ENCODE peak calls at places on chromosomes 12 and 14, in five cellular contexts. One of them, this sample, is unnamed.
A peak's percentile ranks its signal among the peaks of the same experiment; 100 is the strongest.

GRCh38 chr14:101404426-101405170 is 156.7 kb upstream of the DIO3 start:
- DNase-seq in RWPE2: no peak
- DNase-seq in upper lobe of right lung: no peak
- DNase-seq in transverse colon: no peak
- DNase-seq in prostate gland: no peak
- DNase-seq in this sample: no peak

GRCh38 chr14:75293920-75294648 is 15.5 kb downstream of the FOS start:
- DNase-seq in RWPE2: peak; percentile 95
- DNase-seq in upper lobe of right lung: peak; percentile 97
- DNase-seq in transverse colon: peak; percentile 97
- DNase-seq in prostate gland: peak; percentile 93
- DNase-seq in this sample: peak; percentile 98

GRCh38 chr12:107654866-107655265 is 30.7 kb upstream of the PWP1 start:
- DNase-seq in RWPE2: no peak
- DNase-seq in upper lobe of right lung: no peak
- DNase-seq in transverse colon: no peak
- DNase-seq in prostate gland: no peak
- DNase-seq in this sample: no peak

GRCh38 chr14:103512701-103513611 is 9.7 kb downstream of the CKB start:
- DNase-seq in RWPE2: peak; percentile 95
- DNase-seq in upper lobe of right lung: peak; percentile 88
- DNase-seq in transverse colon: peak; percentile 69
- DNase-seq in prostate gland: peak; percentile 92
- DNase-seq in this sample: no peak

GRCh38 chr14:31934767-31935266 is 142.3 kb upstream of the ARHGAP5 start:
- DNase-seq in RWPE2: no peak
- DNase-seq in upper lobe of right lung: no peak
- DNase-seq in transverse colon: peak; percentile 67
- DNase-seq in prostate gland: no peak
- DNase-seq in this sample: peak; percentile 27

GRCh38 chr12:95395706-95396105 is 78.2 kb upstream of the METAP2 start:
- DNase-seq in RWPE2: no peak
- DNase-seq in upper lobe of right lung: no peak
- DNase-seq in transverse colon: no peak
- DNase-seq in prostate gland: no peak
- DNase-seq in this sample: no peak

GRCh38 chr14:69088523-69089445 is 64.1 kb downstream of the DCAF5 start:
- DNase-seq in RWPE2: no peak
- DNase-seq in upper lobe of right lung: no peak
- DNase-seq in transverse colon: no peak
- DNase-seq in prostate gland: no peak
- DNase-seq in this sample: no peak

GRCh38 chr14:100062602-100063001 is 2.6 kb upstream of the EVL start:
- DNase-seq in RWPE2: no peak
- DNase-seq in upper lobe of right lung: no peak
- DNase-seq in transverse colon: no peak
- DNase-seq in prostate gland: no peak
- DNase-seq in this sample: no peak

GRCh38 chr12:96383991-96384390 is 16.2 kb downstream of the CDK17 start:
- DNase-seq in RWPE2: no peak
- DNase-seq in upper lobe of right lung: no peak
- DNase-seq in transverse colon: no peak
- DNase-seq in prostate gland: no peak
- DNase-seq in this sample: no peak

GRCh38 chr14:73863209-73863608 is 11.6 kb downstream of the PTGR2 start:
- DNase-seq in RWPE2: no peak
- DNase-seq in upper lobe of right lung: no peak
- DNase-seq in transverse colon: no peak
- DNase-seq in prostate gland: no peak
- DNase-seq in this sample: no peak
- H3K27ac ChIP-seq in RWPE2: no peak overlapping the region
- H3K27ac ChIP-seq in upper lobe of right lung: no peak overlapping the region
- H3K27ac ChIP-seq in transverse colon: no peak overlapping the region
- H3K27ac ChIP-seq in prostate gland: no peak overlapping the region
- H3K27ac ChIP-seq in this sample: no peak overlapping the region

DNA sequence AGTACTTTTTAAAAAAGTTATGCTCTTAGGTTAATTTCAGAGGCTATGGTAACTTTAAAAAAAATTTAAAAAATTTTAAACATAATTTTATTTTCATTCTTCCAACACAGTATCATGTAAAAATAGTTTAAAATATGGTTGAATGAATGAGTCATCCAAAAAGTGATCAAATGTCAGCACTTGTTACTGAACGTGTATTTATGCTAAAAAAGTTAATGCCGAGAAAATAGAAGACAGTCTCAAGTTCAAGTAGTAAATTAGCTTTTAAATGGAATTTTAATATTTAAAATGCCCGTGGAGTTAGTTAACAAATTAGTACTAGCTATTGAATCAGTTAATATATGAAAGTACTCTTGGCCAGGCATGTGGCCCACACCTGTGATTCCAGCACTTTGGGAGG is 4.8 kb downstream of the AEBP2 start:
- DNase-seq in RWPE2: no peak
- DNase-seq in upper lobe of right lung: no peak
- DNase-seq in transverse colon: no peak
- DNase-seq in prostate gland: no peak
- DNase-seq in this sample: no peak
- H3K4me3 ChIP-seq in RWPE2: no peak overlapping the region
- H3K4me3 ChIP-seq in upper lobe of right lung: no peak overlapping the region
- H3K4me3 ChIP-seq in transverse colon: no peak overlapping the region
- H3K4me3 ChIP-seq in prostate gland: no peak overlapping the region
- H3K4me3 ChIP-seq in this sample: no peak overlapping the region

GRCh38 chr14:58955294-58955821 is 233.1 kb upstream of the DAAM1 start:
- DNase-seq in RWPE2: no peak
- DNase-seq in upper lobe of right lung: no peak
- DNase-seq in transverse colon: no peak
- DNase-seq in prostate gland: no peak
- DNase-seq in this sample: no peak
- H3K27ac ChIP-seq in RWPE2: no peak overlapping the region
- H3K27ac ChIP-seq in upper lobe of right lung: peak overlapping the region; percentile 12
- H3K27ac ChIP-seq in transverse colon: no peak overlapping the region
- H3K27ac ChIP-seq in prostate gland: no peak overlapping the region
- H3K27ac ChIP-seq in this sample: no peak overlapping the region

DNA sequence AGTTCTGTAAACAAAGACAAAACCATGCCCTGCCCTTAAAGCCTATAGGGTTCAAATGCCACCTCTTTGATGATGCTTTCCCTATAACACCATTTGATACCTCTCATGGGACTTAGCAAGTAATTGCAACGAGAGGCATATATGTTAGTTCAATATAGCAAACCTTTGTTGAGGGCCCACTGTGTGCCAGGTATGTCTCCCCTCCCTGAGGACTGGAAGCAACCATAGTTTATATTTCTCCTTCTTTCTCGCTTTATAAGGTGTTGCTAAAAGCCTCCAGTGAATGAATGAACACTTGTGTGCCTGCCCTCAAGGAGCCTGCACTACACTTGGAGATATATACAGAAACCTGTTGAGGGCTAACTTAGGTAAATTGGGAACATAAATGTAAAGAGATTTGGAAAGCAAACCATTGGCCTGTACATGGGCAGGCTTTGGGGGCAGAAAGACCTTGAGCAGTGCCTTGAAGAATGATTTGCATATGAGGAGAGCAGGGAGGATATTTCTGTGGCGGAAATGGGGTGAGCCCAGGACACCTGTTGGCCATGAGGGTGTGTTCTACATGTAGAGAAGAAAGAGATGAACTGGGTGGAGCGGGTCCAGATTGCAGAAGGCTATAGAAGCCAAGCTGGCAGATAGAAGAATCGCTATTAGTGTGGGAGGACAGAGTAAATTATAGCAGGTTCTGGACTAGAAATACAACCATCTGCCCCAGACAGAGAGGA is 1.8 kb upstream of the CKAP4 start:
- DNase-seq in RWPE2: no peak
- DNase-seq in upper lobe of right lung: no peak
- DNase-seq in transverse colon: peak; percentile 75
- DNase-seq in prostate gland: no peak
- DNase-seq in this sample: no peak
- H3K4me3 ChIP-seq in RWPE2: no peak overlapping the region
- H3K4me3 ChIP-seq in upper lobe of right lung: no peak overlapping the region
- H3K4me3 ChIP-seq in transverse colon: no peak overlapping the region
- H3K4me3 ChIP-seq in prostate gland: no peak overlapping the region
- H3K4me3 ChIP-seq in this sample: no peak overlapping the region

GRCh38 chr12:8145754-8146415 is 10.9 kb upstream of the ZNF705A start:
- DNase-seq in RWPE2: no peak
- DNase-seq in upper lobe of right lung: peak; percentile 71
- DNase-seq in transverse colon: no peak
- DNase-seq in prostate gland: no peak
- DNase-seq in this sample: peak; percentile 29
- H3K27ac ChIP-seq in RWPE2: no peak overlapping the region
- H3K27ac ChIP-seq in upper lobe of right lung: peak overlapping the region; percentile 65
- H3K27ac ChIP-seq in transverse colon: peak overlapping the region; percentile 8
- H3K27ac ChIP-seq in prostate gland: no peak overlapping the region
- H3K27ac ChIP-seq in this sample: no peak overlapping the region

GRCh38 chr14:44353805-44354204 is 153.3 kb downstream of the FSCB start:
- DNase-seq in RWPE2: no peak
- DNase-seq in upper lobe of right lung: no peak
- DNase-seq in transverse colon: no peak
- DNase-seq in prostate gland: no peak
- DNase-seq in this sample: no peak

GRCh38 chr14:44347316-44347715 is 159.8 kb downstream of the FSCB start:
- DNase-seq in RWPE2: no peak
- DNase-seq in upper lobe of right lung: no peak
- DNase-seq in transverse colon: no peak
- DNase-seq in prostate gland: no peak
- DNase-seq in this sample: no peak

GRCh38 chr14:44352212-44352611 is 154.9 kb downstream of the FSCB start:
- DNase-seq in RWPE2: no peak
- DNase-seq in upper lobe of right lung: no peak
- DNase-seq in transverse colon: no peak
- DNase-seq in prostate gland: no peak
- DNase-seq in this sample: no peak
- H3K4me3 ChIP-seq in RWPE2: no peak overlapping the region
- H3K4me3 ChIP-seq in upper lobe of right lung: no peak overlapping the region
- H3K4me3 ChIP-seq in transverse colon: no peak overlapping the region
- H3K4me3 ChIP-seq in prostate gland: no peak overlapping the region
- H3K4me3 ChIP-seq in this sample: no peak overlapping the region

DNA sequence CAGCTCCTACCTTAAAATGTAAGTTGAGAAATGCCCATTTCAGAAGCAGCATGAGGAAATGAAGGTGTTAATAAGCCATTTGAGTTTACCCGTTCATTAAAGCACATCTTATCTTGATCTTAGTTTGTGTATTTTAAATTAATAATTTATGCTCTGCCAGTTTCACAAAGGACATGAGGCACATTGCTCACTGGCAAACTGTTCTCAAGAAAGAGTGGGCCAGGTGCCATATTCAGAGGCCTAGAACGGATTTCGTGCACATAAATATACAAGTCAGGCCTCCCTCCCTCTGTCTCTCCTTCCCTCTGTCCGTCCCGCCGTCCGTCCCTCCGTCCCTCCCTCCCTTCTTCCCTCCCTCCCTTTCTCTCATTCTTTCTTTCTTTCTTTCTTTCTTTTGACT is 29.5 kb downstream of the CPM start:
- DNase-seq in RWPE2: no peak
- DNase-seq in upper lobe of right lung: no peak
- DNase-seq in transverse colon: no peak
- DNase-seq in prostate gland: no peak
- DNase-seq in this sample: peak; percentile 57
- H3K27ac ChIP-seq in RWPE2: no peak overlapping the region
- H3K27ac ChIP-seq in upper lobe of right lung: no peak overlapping the region
- H3K27ac ChIP-seq in transverse colon: no peak overlapping the region
- H3K27ac ChIP-seq in prostate gland: no peak overlapping the region
- H3K27ac ChIP-seq in this sample: peak overlapping the region; percentile 45

GRCh38 chr12:52950553-52950952 is 1.6 kb downstream of the KRT18 start:
- DNase-seq in RWPE2: no peak
- DNase-seq in upper lobe of right lung: no peak
- DNase-seq in transverse colon: no peak
- DNase-seq in prostate gland: no peak
- DNase-seq in this sample: no peak
- H3K4me3 ChIP-seq in RWPE2: peak overlapping the region; percentile 83
- H3K4me3 ChIP-seq in upper lobe of right lung: peak overlapping the region; percentile 62
- H3K4me3 ChIP-seq in transverse colon: peak overlapping the region; percentile 53
- H3K4me3 ChIP-seq in prostate gland: peak overlapping the region; percentile 76
- H3K4me3 ChIP-seq in this sample: peak overlapping the region; percentile 88

GRCh38 chr12:117363263-117363662 is 1.8 kb upstream of the NOS1 start:
- DNase-seq in RWPE2: no peak
- DNase-seq in upper lobe of right lung: no peak
- DNase-seq in transverse colon: no peak
- DNase-seq in prostate gland: no peak
- DNase-seq in this sample: no peak
- H3K27ac ChIP-seq in RWPE2: no peak overlapping the region
- H3K27ac ChIP-seq in upper lobe of right lung: no peak overlapping the region
- H3K27ac ChIP-seq in transverse colon: no peak overlapping the region
- H3K27ac ChIP-seq in prostate gland: no peak overlapping the region
- H3K27ac ChIP-seq in this sample: no peak overlapping the region